ENCODE peak calls at places on chromosome 13, in nine cellular contexts. One of them, this sample, is unnamed.
A peak's percentile ranks its signal among the peaks of the same experiment; 100 is the strongest.

GRCh38 chr13:59979589-59979988 is 184.1 kb downstream of the DIAPH3 start:
- DNase-seq in mesendoderm: no peak
- DNase-seq in adipocyte: no peak
- DNase-seq in fibroblast of the aortic adventitia: no peak
- DNase-seq in uterus: no peak
- DNase-seq in transverse colon: no peak
- DNase-seq in CD4-positive, CD25-positive, alpha-beta regulatory T cell: peak; percentile 7
- DNase-seq in heart right ventricle: no peak
- DNase-seq in NB4: no peak
- DNase-seq in this sample: no peak

GRCh38 chr13:87057807-87058520 is 613.2 kb upstream of the SLITRK5 start:
- DNase-seq in NB4: no peak
- DNase-seq in adipocyte: no peak
- DNase-seq in fibroblast of the aortic adventitia: no peak
- DNase-seq in CD4-positive, CD25-positive, alpha-beta regulatory T cell: no peak
- DNase-seq in heart right ventricle: no peak
- DNase-seq in transverse colon: no peak
- DNase-seq in uterus: no peak
- DNase-seq in mesendoderm: no peak
- DNase-seq in this sample: no peak

GRCh38 chr13:99160415-99160814 is 40.2 kb upstream of the UBAC2 start:
- DNase-seq in uterus: no peak
- DNase-seq in mesendoderm: no peak
- DNase-seq in transverse colon: no peak
- DNase-seq in heart right ventricle: no peak
- DNase-seq in fibroblast of the aortic adventitia: no peak
- DNase-seq in adipocyte: no peak
- DNase-seq in CD4-positive, CD25-positive, alpha-beta regulatory T cell: no peak
- DNase-seq in NB4: no peak
- DNase-seq in this sample: no peak

GRCh38 chr13:96817336-96817941 is 176.8 kb downstream of the OXGR1 start:
- DNase-seq in mesendoderm: peak; percentile 55
- DNase-seq in heart right ventricle: no peak
- DNase-seq in NB4: peak; percentile 32
- DNase-seq in transverse colon: no peak
- DNase-seq in uterus: no peak
- DNase-seq in fibroblast of the aortic adventitia: peak; percentile 55
- DNase-seq in CD4-positive, CD25-positive, alpha-beta regulatory T cell: no peak
- DNase-seq in adipocyte: peak; percentile 72
- DNase-seq in this sample: no peak

GRCh38 chr13:26050568-26051230 is 1.1 kb downstream of the SHISA2 start:
- DNase-seq in heart right ventricle: peak; percentile 25
- DNase-seq in CD4-positive, CD25-positive, alpha-beta regulatory T cell: no peak
- DNase-seq in transverse colon: no peak
- DNase-seq in uterus: no peak
- DNase-seq in NB4: no peak
- DNase-seq in mesendoderm: peak; percentile 70
- DNase-seq in fibroblast of the aortic adventitia: no peak
- DNase-seq in adipocyte: peak; percentile 44
- DNase-seq in this sample: no peak

GRCh38 chr13:80105350-80105749 is 235.6 kb downstream of the SPRY2 start:
- DNase-seq in adipocyte: no peak
- DNase-seq in transverse colon: no peak
- DNase-seq in heart right ventricle: no peak
- DNase-seq in NB4: no peak
- DNase-seq in CD4-positive, CD25-positive, alpha-beta regulatory T cell: no peak
- DNase-seq in mesendoderm: no peak
- DNase-seq in uterus: no peak
- DNase-seq in fibroblast of the aortic adventitia: peak; percentile 39
- DNase-seq in this sample: no peak

GRCh38 chr13:64078025-64078424 is 2662.4 kb upstream of the PCDH20 start:
- DNase-seq in fibroblast of the aortic adventitia: no peak
- DNase-seq in CD4-positive, CD25-positive, alpha-beta regulatory T cell: no peak
- DNase-seq in adipocyte: no peak
- DNase-seq in mesendoderm: no peak
- DNase-seq in uterus: no peak
- DNase-seq in transverse colon: no peak
- DNase-seq in heart right ventricle: no peak
- DNase-seq in NB4: no peak
- DNase-seq in this sample: no peak

GRCh38 chr13:51230473-51231105 is 8.4 kb downstream of the FAM124A start:
- DNase-seq in heart right ventricle: peak; percentile 43
- DNase-seq in CD4-positive, CD25-positive, alpha-beta regulatory T cell: no peak
- DNase-seq in transverse colon: peak; percentile 53
- DNase-seq in uterus: peak; percentile 86
- DNase-seq in NB4: no peak
- DNase-seq in mesendoderm: no peak
- DNase-seq in fibroblast of the aortic adventitia: peak; percentile 89
- DNase-seq in adipocyte: peak; percentile 45
- DNase-seq in this sample: peak; percentile 66

GRCh38 chr13:33904431-33904830 is 86.5 kb downstream of the RFC3 start:
- DNase-seq in heart right ventricle: no peak
- DNase-seq in transverse colon: no peak
- DNase-seq in uterus: no peak
- DNase-seq in CD4-positive, CD25-positive, alpha-beta regulatory T cell: no peak
- DNase-seq in NB4: no peak
- DNase-seq in adipocyte: no peak
- DNase-seq in fibroblast of the aortic adventitia: no peak
- DNase-seq in mesendoderm: no peak
- DNase-seq in this sample: no peak

GRCh38 chr13:70173236-70173959 is 65.1 kb upstream of the KLHL1 start:
- DNase-seq in uterus: no peak
- DNase-seq in mesendoderm: peak; percentile 31
- DNase-seq in fibroblast of the aortic adventitia: no peak
- DNase-seq in CD4-positive, CD25-positive, alpha-beta regulatory T cell: no peak
- DNase-seq in adipocyte: no peak
- DNase-seq in heart right ventricle: no peak
- DNase-seq in transverse colon: no peak
- DNase-seq in NB4: no peak
- DNase-seq in this sample: no peak

GRCh38 chr13:76820759-76821158 is 65.4 kb downstream of the KCTD12 start:
- DNase-seq in transverse colon: no peak
- DNase-seq in CD4-positive, CD25-positive, alpha-beta regulatory T cell: no peak
- DNase-seq in mesendoderm: peak; percentile 48
- DNase-seq in fibroblast of the aortic adventitia: peak; percentile 93
- DNase-seq in heart right ventricle: peak; percentile 40
- DNase-seq in uterus: peak; percentile 61
- DNase-seq in NB4: no peak
- DNase-seq in adipocyte: peak; percentile 36
- DNase-seq in this sample: no peak

GRCh38 chr13:45224181-45224580 is 23.3 kb upstream of the KCTD4 start:
- DNase-seq in uterus: no peak
- DNase-seq in mesendoderm: no peak
- DNase-seq in adipocyte: no peak
- DNase-seq in fibroblast of the aortic adventitia: no peak
- DNase-seq in NB4: no peak
- DNase-seq in heart right ventricle: no peak
- DNase-seq in transverse colon: no peak
- DNase-seq in CD4-positive, CD25-positive, alpha-beta regulatory T cell: no peak
- DNase-seq in this sample: no peak

GRCh38 chr13:110874508-110874960 is 40.3 kb downstream of the ANKRD10 start:
- DNase-seq in mesendoderm: peak; percentile 76
- DNase-seq in CD4-positive, CD25-positive, alpha-beta regulatory T cell: no peak
- DNase-seq in transverse colon: peak; percentile 86
- DNase-seq in heart right ventricle: peak; percentile 89
- DNase-seq in NB4: peak; percentile 71
- DNase-seq in adipocyte: peak; percentile 87
- DNase-seq in fibroblast of the aortic adventitia: peak; percentile 54
- DNase-seq in uterus: peak; percentile 92
- DNase-seq in this sample: peak; percentile 89
- H3K4me3 ChIP-seq in mesendoderm: no peak overlapping the region
- H3K4me3 ChIP-seq in CD4-positive, CD25-positive, alpha-beta regulatory T cell: peak overlapping the region; percentile 38
- H3K4me3 ChIP-seq in transverse colon: peak overlapping the region; percentile 39
- H3K4me3 ChIP-seq in heart right ventricle: peak overlapping the region; percentile 50
- H3K4me3 ChIP-seq in NB4: peak overlapping the region; percentile 30
- H3K4me3 ChIP-seq in adipocyte: peak overlapping the region; percentile 75
- H3K4me3 ChIP-seq in fibroblast of the aortic adventitia: peak overlapping the region; percentile 53
- H3K4me3 ChIP-seq in uterus: peak overlapping the region; percentile 35
- H3K4me3 ChIP-seq in this sample: peak overlapping the region; percentile 32

GRCh38 chr13:75481176-75482069 is 546 bp downstream of the TBC1D4 start:
- DNase-seq in mesendoderm: peak; percentile 59
- DNase-seq in transverse colon: peak; percentile 24
- DNase-seq in CD4-positive, CD25-positive, alpha-beta regulatory T cell: peak; percentile 15
- DNase-seq in heart right ventricle: peak; percentile 46
- DNase-seq in fibroblast of the aortic adventitia: peak; percentile 17
- DNase-seq in adipocyte: peak; percentile 63
- DNase-seq in NB4: peak; percentile 51
- DNase-seq in uterus: peak; percentile 25
- DNase-seq in this sample: peak; percentile 44

GRCh38 chr13:75480691-75481175 is 1.2 kb downstream of the TBC1D4 start:
- DNase-seq in NB4: peak; percentile 54
- DNase-seq in adipocyte: peak; percentile 63
- DNase-seq in heart right ventricle: peak; percentile 59
- DNase-seq in fibroblast of the aortic adventitia: peak; percentile 56
- DNase-seq in transverse colon: peak; percentile 77
- DNase-seq in CD4-positive, CD25-positive, alpha-beta regulatory T cell: peak; percentile 24
- DNase-seq in uterus: peak; percentile 31
- DNase-seq in mesendoderm: peak; percentile 79
- DNase-seq in this sample: peak; percentile 79

GRCh38 chr13:75479102-75479501 is 2.9 kb downstream of the TBC1D4 start:
- DNase-seq in uterus: no peak
- DNase-seq in adipocyte: no peak
- DNase-seq in fibroblast of the aortic adventitia: no peak
- DNase-seq in NB4: no peak
- DNase-seq in CD4-positive, CD25-positive, alpha-beta regulatory T cell: no peak
- DNase-seq in transverse colon: no peak
- DNase-seq in mesendoderm: no peak
- DNase-seq in heart right ventricle: no peak
- DNase-seq in this sample: no peak

GRCh38 chr13:75482820-75483079 is 781 bp upstream of the TBC1D4 start:
- DNase-seq in adipocyte: no peak
- DNase-seq in heart right ventricle: no peak
- DNase-seq in fibroblast of the aortic adventitia: no peak
- DNase-seq in uterus: no peak
- DNase-seq in CD4-positive, CD25-positive, alpha-beta regulatory T cell: no peak
- DNase-seq in transverse colon: no peak
- DNase-seq in NB4: no peak
- DNase-seq in mesendoderm: no peak
- DNase-seq in this sample: no peak

DNA sequence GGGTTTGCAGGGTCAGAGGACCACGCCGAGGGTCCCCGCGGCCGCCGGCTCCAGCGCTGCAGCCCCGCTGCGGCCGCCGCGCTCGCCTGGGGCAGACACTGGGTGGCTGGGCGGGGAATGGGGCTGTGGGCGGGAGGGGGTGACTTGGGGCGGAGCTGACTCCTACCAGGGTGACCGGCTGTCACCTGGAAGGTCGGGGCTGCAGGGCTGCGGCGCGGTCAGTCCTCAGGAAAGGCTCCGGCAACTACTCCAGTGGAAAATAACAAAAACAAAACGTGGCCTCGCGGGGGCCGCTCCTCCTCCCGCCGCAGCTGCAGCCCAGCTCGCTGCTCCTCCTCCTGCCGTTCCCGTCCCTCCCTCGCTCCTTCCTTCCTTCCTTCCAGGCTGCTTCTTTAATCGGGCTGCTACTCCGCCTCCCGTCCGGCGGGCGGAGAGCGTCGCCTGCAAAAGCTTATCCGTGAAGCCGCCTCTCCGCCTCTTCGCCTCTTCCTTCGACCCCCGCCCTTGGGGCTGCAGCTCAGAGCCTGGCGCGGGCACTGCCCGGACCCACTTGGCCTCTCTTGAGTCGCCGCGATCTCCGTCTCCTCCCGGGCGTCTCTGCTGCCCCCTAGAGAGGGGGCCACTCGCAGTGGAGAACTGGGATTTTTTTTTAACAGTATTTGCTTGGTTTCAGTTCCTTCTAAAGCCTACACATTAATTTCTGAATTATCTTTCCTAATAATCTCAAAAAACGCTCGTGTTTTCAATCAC is at the start of gene TBC1D4:
- DNase-seq in CD4-positive, CD25-positive, alpha-beta regulatory T cell: peak; percentile 30
- DNase-seq in uterus: peak; percentile 79
- DNase-seq in heart right ventricle: peak; percentile 83
- DNase-seq in mesendoderm: peak; percentile 98
- DNase-seq in adipocyte: peak; percentile 94
- DNase-seq in NB4: peak; percentile 97
- DNase-seq in transverse colon: peak; percentile 87
- DNase-seq in fibroblast of the aortic adventitia: peak; percentile 86
- DNase-seq in this sample: peak; percentile 87
- H3K4me3 ChIP-seq in CD4-positive, CD25-positive, alpha-beta regulatory T cell: peak within 1 kb of the TSS; percentile 69
- H3K4me3 ChIP-seq in uterus: peak within 1 kb of the TSS; percentile 88
- H3K4me3 ChIP-seq in heart right ventricle: peak within 1 kb of the TSS; percentile 80
- H3K4me3 ChIP-seq in mesendoderm: peak within 1 kb of the TSS; percentile 38
- H3K4me3 ChIP-seq in adipocyte: peak within 1 kb of the TSS; percentile 83
- H3K4me3 ChIP-seq in NB4: peak within 1 kb of the TSS; percentile 55
- H3K4me3 ChIP-seq in transverse colon: peak within 1 kb of the TSS; percentile 92
- H3K4me3 ChIP-seq in fibroblast of the aortic adventitia: peak within 1 kb of the TSS; percentile 78
- H3K4me3 ChIP-seq in this sample: peak within 1 kb of the TSS; percentile 63

DNA sequence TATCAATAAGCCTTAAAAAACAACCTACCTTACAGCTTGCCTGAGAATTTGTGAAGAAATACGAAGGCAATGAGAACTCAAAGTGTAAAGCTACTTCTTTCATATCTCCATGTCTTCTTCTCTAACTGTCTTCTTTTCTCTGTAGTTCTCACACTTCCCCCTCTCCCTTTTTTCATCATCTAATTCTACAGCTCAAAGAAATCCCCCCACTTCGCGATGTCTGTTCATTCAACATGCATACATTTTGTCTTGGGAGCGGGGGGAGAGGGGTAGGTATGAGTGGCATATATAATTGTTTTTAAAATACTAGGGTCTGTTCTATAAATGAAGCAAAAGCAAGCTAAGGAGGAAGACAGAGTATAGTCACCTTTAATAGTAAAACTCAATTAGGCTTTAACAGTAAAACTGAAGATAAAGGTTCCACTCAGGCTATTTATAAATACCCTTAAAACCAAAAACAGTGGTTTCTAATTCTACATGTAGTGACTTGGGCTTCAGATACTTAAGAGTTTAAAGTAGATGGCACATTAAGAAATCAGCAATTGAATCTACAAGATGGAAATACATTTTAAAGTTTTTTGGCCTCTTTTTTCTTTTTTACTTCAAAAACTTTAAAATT is 106.9 kb downstream of the KLF12 start:
- DNase-seq in heart right ventricle: no peak
- DNase-seq in uterus: no peak
- DNase-seq in NB4: no peak
- DNase-seq in fibroblast of the aortic adventitia: no peak
- DNase-seq in transverse colon: no peak
- DNase-seq in mesendoderm: no peak
- DNase-seq in adipocyte: no peak
- DNase-seq in CD4-positive, CD25-positive, alpha-beta regulatory T cell: no peak
- DNase-seq in this sample: no peak
- H3K4me3 ChIP-seq in heart right ventricle: no peak overlapping the region
- H3K4me3 ChIP-seq in uterus: no peak overlapping the region
- H3K4me3 ChIP-seq in NB4: no peak overlapping the region
- H3K4me3 ChIP-seq in fibroblast of the aortic adventitia: no peak overlapping the region
- H3K4me3 ChIP-seq in transverse colon: no peak overlapping the region
- H3K4me3 ChIP-seq in mesendoderm: no peak overlapping the region
- H3K4me3 ChIP-seq in adipocyte: no peak overlapping the region
- H3K4me3 ChIP-seq in CD4-positive, CD25-positive, alpha-beta regulatory T cell: peak overlapping the region; percentile 84
- H3K4me3 ChIP-seq in this sample: no peak overlapping the region

DNA sequence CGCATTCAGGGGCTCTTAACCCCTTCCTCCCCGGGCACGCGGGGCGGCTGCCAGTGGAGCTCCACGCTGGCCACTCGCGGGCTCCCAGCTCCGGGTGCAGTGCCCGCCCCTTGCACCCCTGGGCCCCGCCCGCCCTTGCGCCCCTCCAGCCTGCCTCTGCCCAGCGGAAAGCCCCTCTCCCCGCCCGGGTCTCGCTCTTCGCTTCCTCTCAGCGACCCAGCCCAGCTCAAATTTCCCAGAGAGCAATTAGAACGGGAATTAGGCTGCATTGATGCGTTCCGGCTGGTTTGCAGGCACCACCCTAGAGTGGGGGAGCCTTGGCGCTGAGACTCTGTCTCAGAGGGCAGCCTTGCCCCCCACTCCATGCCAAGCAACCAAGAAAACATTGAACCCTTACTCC is 1.8 kb upstream of the GSX1 start:
- DNase-seq in fibroblast of the aortic adventitia: no peak
- DNase-seq in NB4: no peak
- DNase-seq in transverse colon: no peak
- DNase-seq in uterus: no peak
- DNase-seq in mesendoderm: no peak
- DNase-seq in CD4-positive, CD25-positive, alpha-beta regulatory T cell: no peak
- DNase-seq in heart right ventricle: no peak
- DNase-seq in adipocyte: no peak
- DNase-seq in this sample: no peak
- H3K4me3 ChIP-seq in fibroblast of the aortic adventitia: no peak overlapping the region
- H3K4me3 ChIP-seq in NB4: no peak overlapping the region
- H3K4me3 ChIP-seq in transverse colon: no peak overlapping the region
- H3K4me3 ChIP-seq in uterus: no peak overlapping the region
- H3K4me3 ChIP-seq in mesendoderm: no peak overlapping the region
- H3K4me3 ChIP-seq in CD4-positive, CD25-positive, alpha-beta regulatory T cell: peak overlapping the region; percentile 75
- H3K4me3 ChIP-seq in heart right ventricle: peak overlapping the region; percentile 50
- H3K4me3 ChIP-seq in adipocyte: no peak overlapping the region
- H3K4me3 ChIP-seq in this sample: no peak overlapping the region

This sample was measured in ovary.